ENCODE peak calls at places on chromosome 17, in six cellular contexts. D is OCI-LY7, B is prostate gland, N is hepatocyte, P is PC-3, Q is stomach. O is an unnamed sample. For H3K4me1, the result is how much of the 10 kb centered on the place peaks cover.

GRCh38 chr17:75721463-75722011 is 278 bp downstream of the ITGB4 start:
- DNase-seq in Q (peak), N (no peak), P (no peak), D (no peak), B (no peak), O (no peak)

GRCh38 chr17:63930951-63931575 is 1.1 kb downstream of the CD79B start:
- DNase-seq in P (no peak), D (peak), B (no peak), Q (peak), N (no peak), O (no peak)

GRCh38 chr17:48995871-48996695 is 1.1 kb upstream of the IGF2BP1 start:
- DNase-seq in N (peak), Q (no peak), B (no peak), P (no peak), D (peak), O (no peak)

GRCh38 chr17:29597361-29598172 is 4.6 kb downstream of the ANKRD13B start:
- DNase-seq in Q (no peak), D (no peak), N (no peak), P (no peak), B (no peak), O (no peak)

GRCh38 chr17:5793899-5794298 is 209.6 kb upstream of the NLRP1 start:
- DNase-seq in Q (no peak), N (no peak), D (no peak), B (no peak), P (peak), O (no peak)

GRCh38 chr17:21452377-21453143 is 76.4 kb downstream of the KCNJ12 start:
- DNase-seq in B (peak), D (peak), Q (peak), N (peak), P (peak), O (no peak)

GRCh38 chr17:67353929-67354557 is 12.3 kb downstream of the PSMD12 start:
- DNase-seq in Q (no peak), N (no peak), D (no peak), B (no peak), P (no peak), O (no peak)

GRCh38 chr17:36703860-36704266 is 102.5 kb downstream of the MRM1 start:
- DNase-seq in D (peak), N (peak), P (peak), B (peak), Q (no peak), O (no peak)

GRCh38 chr17:57089391-57089790 is 4.3 kb downstream of the AKAP1 start:
- DNase-seq in P (no peak), Q (no peak), D (no peak), B (no peak), N (no peak), O (no peak)

GRCh38 chr17:70523407-70523806 is 354.1 kb downstream of the KCNJ2 start:
- DNase-seq in N (no peak), Q (no peak), P (peak), B (no peak), D (no peak), O (no peak)

GRCh38 chr17:31488264-31488981 is 96.9 kb downstream of the RAB11FIP4 start:
- DNase-seq in B (no peak), D (peak), P (peak), Q (peak), N (peak), O (no peak)

GRCh38 chr17:82658331-82658730 is 10.1 kb upstream of the WDR45B start:
- DNase-seq in Q (no peak), P (no peak), B (no peak), N (no peak), D (no peak), O (no peak)

GRCh38 chr17:67027031-67027628 is 17.2 kb upstream of the CACNG1 start:
- DNase-seq in Q (no peak), P (peak), B (no peak), D (no peak), N (no peak), O (no peak)

GRCh38 chr17:4017377-4017776 is 53.1 kb upstream of the ATP2A3 start:
- DNase-seq in N (no peak), D (no peak), Q (no peak), P (no peak), B (no peak), O (no peak)

GRCh38 chr17:145671-146541 is 8.5 kb downstream of the SCGB1C2 start:
- DNase-seq in Q (peak), P (no peak), N (no peak), D (no peak), B (peak), O (no peak)

GRCh38 chr17:27322690-27323508 is 29.0 kb downstream of the WSB1 start:
- DNase-seq in P (no peak), D (no peak), Q (no peak), N (no peak), B (no peak), O (no peak)

GRCh38 chr17:81404557-81405165 is 9.4 kb downstream of the BAHCC1 start:
- DNase-seq in N (no peak), D (peak), B (no peak), Q (no peak), P (no peak), O (no peak)

GRCh38 chr17:8159032-8159400 is 3.7 kb downstream of the VAMP2 start:
- DNase-seq in N (no peak), P (no peak), B (no peak), D (no peak), Q (no peak), O (no peak)
- H3K4me1 ChIP-seq in N (under half), P (under half), B (under half), D (half or more), Q (half or more), O (under half)

GRCh38 chr17:10102817-10103216 is 95.6 kb downstream of the GAS7 start:
- DNase-seq in B (no peak), D (no peak), N (no peak), Q (no peak), P (no peak), O (no peak)

GRCh38 chr17:10107320-10108165 is 90.9 kb downstream of the GAS7 start:
- DNase-seq in B (no peak), N (no peak), P (no peak), D (no peak), Q (no peak), O (no peak)

GRCh38 chr17:10106067-10106466 is 92.3 kb downstream of the GAS7 start:
- DNase-seq in Q (no peak), D (no peak), B (no peak), N (no peak), P (no peak), O (no peak)

GRCh38 chr17:10103712-10104111 is 94.7 kb downstream of the GAS7 start:
- DNase-seq in P (no peak), B (no peak), D (no peak), N (no peak), Q (no peak), O (no peak)

GRCh38 chr17:10105513-10106001 is 92.8 kb downstream of the GAS7 start:
- DNase-seq in D (no peak), P (no peak), N (peak), B (no peak), Q (no peak), O (no peak)
- H3K27ac ChIP-seq in D (no peak), P (no peak), N (peak), B (no peak), Q (peak), O (peak)

DNA sequence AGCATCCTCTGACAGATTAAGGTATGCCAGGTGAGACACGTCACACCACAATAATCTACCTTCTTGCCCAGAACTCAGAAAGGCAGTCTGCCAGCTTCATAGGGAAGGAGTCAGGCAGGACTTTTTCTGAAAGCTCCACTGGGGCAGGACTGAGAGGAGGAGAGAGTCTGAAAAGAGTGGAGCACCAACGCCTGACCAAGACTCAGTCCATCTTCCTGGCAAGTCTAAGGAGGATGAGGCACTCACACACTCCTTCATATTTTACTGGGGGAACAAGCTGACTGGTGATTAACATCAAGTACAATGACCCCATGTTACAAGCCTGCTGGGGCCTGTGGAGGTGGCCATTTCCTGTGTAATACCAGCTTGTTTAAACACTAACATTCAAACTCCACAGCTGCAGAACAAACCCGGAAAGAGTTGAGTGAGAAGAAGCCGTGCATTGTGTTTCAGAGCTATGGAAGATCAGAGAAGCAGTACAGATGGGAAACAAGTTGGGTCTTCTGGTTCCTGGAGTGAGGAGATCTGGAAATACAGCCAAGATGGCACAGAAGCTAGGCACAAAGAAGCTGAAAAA is 122.4 kb downstream of the HIC1 start:
- DNase-seq in B (peak), N (no peak), Q (no peak), D (no peak), P (no peak), O (no peak)
- H3K4me1 ChIP-seq in B (under half), N (half or more), Q (half or more), D (under half), P (under half), O (half or more)

GRCh38 chr17:17437893-17438292 is 38.9 kb upstream of the MED9 start:
- DNase-seq in D (no peak), P (no peak), Q (no peak), N (no peak), B (no peak), O (no peak)

GRCh38 chr17:17437461-17437860 is 39.3 kb upstream of the MED9 start:
- DNase-seq in P (no peak), Q (no peak), N (no peak), B (no peak), D (no peak), O (no peak)

GRCh38 chr17:17439971-17440843 is 36.6 kb upstream of the MED9 start:
- DNase-seq in P (peak), B (no peak), D (peak), Q (peak), N (peak), O (no peak)

GRCh38 chr17:17443173-17443572 is 33.6 kb upstream of the MED9 start:
- DNase-seq in Q (no peak), B (no peak), P (peak), D (no peak), N (no peak), O (no peak)

GRCh38 chr17:17440938-17441730 is 35.7 kb upstream of the MED9 start:
- DNase-seq in N (no peak), Q (no peak), B (no peak), P (no peak), D (no peak), O (no peak)
- H3K27ac ChIP-seq in N (peak), Q (no peak), B (no peak), P (no peak), D (no peak), O (peak)

DNA sequence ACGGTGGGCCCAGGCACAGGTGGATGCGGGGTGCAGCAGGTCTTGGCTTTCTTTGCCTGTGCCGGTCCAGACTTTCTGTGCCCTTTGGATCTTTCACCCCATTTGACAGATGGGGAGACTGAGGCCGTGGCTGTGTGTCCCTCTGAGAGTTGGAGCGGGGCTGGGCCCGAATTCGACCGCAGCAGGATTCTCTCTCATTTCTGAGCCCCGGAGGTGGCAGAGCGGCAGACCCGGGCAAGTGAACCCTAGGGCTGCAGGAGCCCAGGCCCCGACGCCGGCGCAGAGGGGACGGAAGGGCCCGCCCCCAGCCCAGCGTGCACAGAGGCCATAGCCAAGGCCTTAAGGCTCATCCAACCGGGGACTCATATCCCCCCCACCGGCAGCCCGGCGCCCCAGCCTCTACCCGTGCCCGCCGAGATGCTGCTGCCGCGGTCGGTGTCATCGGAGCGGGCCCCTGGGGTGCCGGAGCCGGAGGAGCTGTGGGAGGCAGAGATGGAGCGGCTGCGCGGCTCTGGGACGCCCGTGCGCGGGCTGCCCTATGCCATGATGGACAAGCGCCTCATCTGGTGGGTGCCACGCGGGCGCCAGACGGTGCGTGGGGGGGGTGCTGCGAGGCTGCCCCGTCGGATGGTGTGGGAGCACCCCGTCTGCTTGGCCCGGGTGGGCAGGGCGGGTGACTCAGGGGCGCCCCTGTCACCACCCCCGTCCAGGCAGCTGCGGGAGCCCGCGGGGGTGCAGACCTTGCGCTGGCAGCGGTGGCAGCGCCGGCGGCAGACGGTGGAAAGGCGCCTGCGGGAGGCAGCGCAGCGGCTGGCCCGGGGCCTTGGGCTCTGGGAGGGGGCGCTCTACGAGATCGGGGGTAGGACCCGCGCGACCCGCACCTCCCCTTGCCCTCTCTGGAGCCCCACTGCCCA is 858 bp downstream of the TMC8 start:
- DNase-seq in D (peak), Q (no peak), B (no peak), N (no peak), P (no peak), O (no peak)
- H3K4me1 ChIP-seq in D (half or more), Q (half or more), B (under half), N (under half), P (under half), O (under half)

GRCh38 chr17:42131971-42132370 is 9.4 kb downstream of the HSPB9 start:
- DNase-seq in P (no peak), Q (no peak), B (no peak), N (no peak), D (no peak), O (no peak)
- H3K27ac ChIP-seq in P (no peak), Q (peak), B (peak), N (no peak), D (peak), O (peak)

GRCh38 chr17:73305845-73306836 is 5.7 kb downstream of the CDC42EP4 start:
- DNase-seq in B (no peak), Q (no peak), P (no peak), N (no peak), D (no peak), O (no peak)

GRCh38 chr17:73304438-73304837 is 7.4 kb downstream of the CDC42EP4 start:
- DNase-seq in P (no peak), D (no peak), N (peak), B (no peak), Q (no peak), O (no peak)

GRCh38 chr17:73304971-73305786 is 6.6 kb downstream of the CDC42EP4 start:
- DNase-seq in Q (peak), P (peak), B (no peak), D (no peak), N (peak), O (no peak)

GRCh38 chr17:73308017-73308823 is 3.6 kb downstream of the CDC42EP4 start:
- DNase-seq in D (no peak), Q (peak), P (peak), B (peak), N (peak), O (peak)

GRCh38 chr17:73307130-73307529 is 4.7 kb downstream of the CDC42EP4 start:
- DNase-seq in D (no peak), Q (peak), B (peak), N (no peak), P (peak), O (peak)
- H3K4me1 ChIP-seq in D (under half), Q (half or more), B (under half), N (half or more), P (half or more), O (under half)